ENCODE peak calls at places on chromosomes 1 and 21, in ten cellular contexts. E, Z, B, T, W, F, J, D, H and L are unnamed samples.

GRCh38 chr21:32424674-32425073 is 12.2 kb downstream of the EVA1C start:
- DNase-seq in E (no peak), Z (no peak), B (no peak), T (no peak), W (no peak), F (no peak), J (no peak), D (no peak), H (no peak), L (no peak)

GRCh38 chr1:111082421-111083192 is 57.3 kb downstream of the DRAM2 start:
- DNase-seq in E (no peak), Z (no peak), B (no peak), T (no peak), W (no peak), F (no peak), J (no peak), D (no peak), H (no peak), L (no peak)

GRCh38 chr1:228172591-228173527 is 7.3 kb downstream of the IBA57 start:
- DNase-seq in E (no peak), Z (no peak), B (no peak), T (no peak), W (no peak), F (no peak), J (no peak), D (no peak), H (no peak), L (no peak)

GRCh38 chr1:92949937-92950817 is 11.1 kb downstream of the DIPK1A start:
- DNase-seq in E (no peak), Z (no peak), B (no peak), T (no peak), W (no peak), F (no peak), J (no peak), D (no peak), H (no peak), L (peak; percentile 54)

GRCh38 chr1:8941906-8942305 is 3.8 kb upstream of the CA6 start:
- DNase-seq in E (no peak), Z (no peak), B (no peak), T (no peak), W (no peak), F (no peak), J (no peak), D (no peak), H (no peak), L (no peak)

GRCh38 chr21:43318841-43319781 is 107.8 kb downstream of the SIK1 start:
- DNase-seq in E (no peak), Z (no peak), B (no peak), T (no peak), W (peak; percentile 46), F (no peak), J (no peak), D (no peak), H (no peak), L (peak; percentile 31)

GRCh38 chr1:118075116-118075515 is 109.9 kb downstream of the SPAG17 start:
- DNase-seq in E (no peak), Z (no peak), B (no peak), T (no peak), W (no peak), F (no peak), J (peak; percentile 24), D (no peak), H (no peak), L (no peak)

GRCh38 chr21:35525443-35525842 is 476.3 kb upstream of the RUNX1 start:
- DNase-seq in E (no peak), Z (no peak), B (no peak), T (no peak), W (no peak), F (no peak), J (no peak), D (peak; percentile 61), H (no peak), L (peak; percentile 11)

GRCh38 chr21:44285102-44285501 is 574 bp upstream of the AIRE start:
- DNase-seq in E (no peak), Z (no peak), B (no peak), T (no peak), W (no peak), F (no peak), J (no peak), D (no peak), H (no peak), L (no peak)

GRCh38 chr1:164132001-164132400 is 427.0 kb upstream of the PBX1 start:
- DNase-seq in E (no peak), Z (no peak), B (no peak), T (no peak), W (no peak), F (no peak), J (no peak), D (no peak), H (no peak), L (no peak)

GRCh38 chr1:21089711-21090110 is 87.0 kb downstream of the EIF4G3 start:
- DNase-seq in E (no peak), Z (no peak), B (no peak), T (no peak), W (no peak), F (no peak), J (no peak), D (no peak), H (no peak), L (no peak)

GRCh38 chr21:18899261-18899660 is 495.7 kb upstream of the TMPRSS15 start:
- DNase-seq in E (no peak), Z (no peak), B (no peak), T (no peak), W (no peak), F (no peak), J (no peak), D (no peak), H (no peak), L (no peak)

GRCh38 chr1:1535989-1536937 is 4.2 kb downstream of the TMEM240 start:
- DNase-seq in E (no peak), Z (no peak), B (no peak), T (no peak), W (no peak), F (no peak), J (no peak), D (no peak), H (no peak), L (no peak)

GRCh38 chr21:38869196-38869595 is 63.5 kb downstream of the ETS2 start:
- DNase-seq in E (no peak), Z (no peak), B (no peak), T (no peak), W (no peak), F (no peak), J (no peak), D (no peak), H (no peak), L (no peak)